ENCODE peak calls at places on chromosomes 16 and 17, in five cellular contexts. B is stomach, U is hepatocyte, T is ovary, Z is fibroblast of lung. W is an unnamed sample. For H3K4me1, the result is how much of the 10 kb centered on the place peaks cover.

GRCh38 chr17:73791121-73791520 is 146.9 kb upstream of the SDK2 start:
- DNase-seq in U (no peak), Z (no peak), T (no peak), B (no peak), W (no peak)

GRCh38 chr16:51313204-51313603 is 162.1 kb upstream of the SALL1 start:
- DNase-seq in Z (no peak), B (no peak), T (no peak), U (no peak), W (no peak)

GRCh38 chr17:66437466-66438026 is 135.1 kb downstream of the PRKCA start:
- DNase-seq in U (no peak), Z (no peak), B (no peak), T (no peak), W (no peak)

GRCh38 chr17:28371245-28372202 is at the start of gene SARM1:
- DNase-seq in T (peak), U (peak), Z (peak), B (peak), W (peak)

GRCh38 chr17:61877837-61878236 is 14.5 kb upstream of the BRIP1 start:
- DNase-seq in B (no peak), T (no peak), U (no peak), Z (no peak), W (no peak)

GRCh38 chr16:55021595-55022475 is 91.2 kb downstream of the IRX5 start:
- DNase-seq in U (peak), T (no peak), B (no peak), Z (peak), W (no peak)

GRCh38 chr17:13306310-13306962 is 288.6 kb upstream of the ELAC2 start:
- DNase-seq in T (no peak), Z (peak), U (peak), B (no peak), W (no peak)

GRCh38 chr16:4494746-4495490 is 18.7 kb downstream of the HMOX2 start:
- DNase-seq in Z (peak), U (no peak), B (no peak), T (no peak), W (no peak)

GRCh38 chr17:5931611-5932010 is 138.6 kb upstream of the WSCD1 start:
- DNase-seq in U (peak), B (no peak), T (no peak), Z (peak), W (no peak)

GRCh38 chr17:290121-290521 is 62.5 kb downstream of the RPH3AL start:
- DNase-seq in T (peak), B (no peak), Z (no peak), U (no peak), W (peak)

GRCh38 chr16:50196736-50197135 is 43.6 kb downstream of the TENT4B start:
- DNase-seq in Z (peak), U (no peak), B (no peak), T (no peak), W (no peak)

GRCh38 chr17:47763913-47764582 is 31.0 kb downstream of the TBX21 start:
- DNase-seq in T (no peak), Z (no peak), B (no peak), U (no peak), W (no peak)

GRCh38 chr17:82202981-82203380 is 9.7 kb downstream of the CCDC57 start:
- DNase-seq in B (no peak), T (no peak), U (no peak), Z (no peak), W (no peak)

GRCh38 chr16:81275064-81275532 is 36.6 kb downstream of the BCO1 start:
- DNase-seq in B (peak), U (peak), Z (no peak), T (no peak), W (no peak)

GRCh38 chr16:9966569-9967157 is 215.6 kb downstream of the GRIN2A start:
- DNase-seq in B (no peak), Z (peak), U (no peak), T (no peak), W (no peak)

GRCh38 chr17:61196302-61196704 is 203.3 kb upstream of the TBX2 start:
- DNase-seq in B (no peak), U (no peak), T (no peak), Z (no peak), W (no peak)

GRCh38 chr16:30998852-30999761 is 11.3 kb downstream of the STX1B start:
- DNase-seq in B (no peak), Z (peak), U (no peak), T (no peak), W (no peak)

GRCh38 chr16:55811811-55812210 is 21.1 kb downstream of the CES1 start:
- DNase-seq in Z (no peak), U (no peak), B (no peak), T (no peak), W (no peak)

GRCh38 chr16:69309316-69309715 is 1.8 kb upstream of the VPS4A start:
- DNase-seq in U (no peak), Z (peak), B (no peak), T (no peak), W (peak)

GRCh38 chr17:48308591-48308990 is 121.4 kb downstream of the SKAP1 start:
- DNase-seq in B (no peak), T (no peak), Z (no peak), U (no peak), W (no peak)

GRCh38 chr16:19168173-19169080 is at the start of gene SYT17:
- DNase-seq in B (peak), Z (no peak), U (peak), T (no peak), W (peak)

GRCh38 chr16:86671486-86672214 is 93.3 kb downstream of the FOXL1 start:
- DNase-seq in T (no peak), B (no peak), U (peak), Z (peak), W (no peak)

GRCh38 chr17:56793947-56794346 is 39.8 kb downstream of the C17orf67 start:
- DNase-seq in Z (no peak), U (no peak), B (no peak), T (no peak), W (no peak)

GRCh38 chr17:60526726-60527125 is 684 bp upstream of the APPBP2 start:
- DNase-seq in T (no peak), U (no peak), B (no peak), Z (peak), W (no peak)

GRCh38 chr17:56785396-56785795 is 48.3 kb downstream of the C17orf67 start:
- DNase-seq in B (no peak), U (no peak), Z (peak), T (no peak), W (no peak)

GRCh38 chr17:75695141-75695829 is 26.0 kb upstream of the ITGB4 start:
- DNase-seq in Z (peak), B (no peak), T (no peak), U (no peak), W (no peak)

GRCh38 chr17:81097943-81098308 is 63.0 kb downstream of the BAIAP2 start:
- DNase-seq in T (no peak), Z (peak), U (peak), B (no peak), W (no peak)

GRCh38 chr16:28157768-28158535 is 53.8 kb downstream of the XPO6 start:
- DNase-seq in Z (no peak), T (no peak), U (no peak), B (no peak), W (no peak)

GRCh38 chr17:82895087-82895486 is 55.3 kb upstream of the ZNF750 start:
- DNase-seq in Z (no peak), U (no peak), B (no peak), T (no peak), W (peak)

GRCh38 chr17:61122356-61122913 is 277.2 kb upstream of the TBX2 start:
- DNase-seq in T (no peak), B (no peak), U (no peak), Z (no peak), W (no peak)

GRCh38 chr17:40035162-40035559 is 19.0 kb downstream of the MED24 start:
- DNase-seq in Z (peak), U (peak), B (no peak), T (no peak), W (no peak)

GRCh38 chr16:9241177-9241576 is 149.7 kb downstream of the HAPSTR1 start:
- DNase-seq in U (no peak), T (no peak), Z (no peak), B (no peak), W (no peak)

GRCh38 chr16:25419123-25419522 is 161.5 kb upstream of the ZKSCAN2 start:
- DNase-seq in B (no peak), T (no peak), Z (no peak), U (no peak), W (no peak)

GRCh38 chr17:75191584-75191983 is 8.8 kb upstream of the SUMO2 start:
- DNase-seq in U (peak), T (no peak), Z (peak), B (no peak), W (no peak)

DNA sequence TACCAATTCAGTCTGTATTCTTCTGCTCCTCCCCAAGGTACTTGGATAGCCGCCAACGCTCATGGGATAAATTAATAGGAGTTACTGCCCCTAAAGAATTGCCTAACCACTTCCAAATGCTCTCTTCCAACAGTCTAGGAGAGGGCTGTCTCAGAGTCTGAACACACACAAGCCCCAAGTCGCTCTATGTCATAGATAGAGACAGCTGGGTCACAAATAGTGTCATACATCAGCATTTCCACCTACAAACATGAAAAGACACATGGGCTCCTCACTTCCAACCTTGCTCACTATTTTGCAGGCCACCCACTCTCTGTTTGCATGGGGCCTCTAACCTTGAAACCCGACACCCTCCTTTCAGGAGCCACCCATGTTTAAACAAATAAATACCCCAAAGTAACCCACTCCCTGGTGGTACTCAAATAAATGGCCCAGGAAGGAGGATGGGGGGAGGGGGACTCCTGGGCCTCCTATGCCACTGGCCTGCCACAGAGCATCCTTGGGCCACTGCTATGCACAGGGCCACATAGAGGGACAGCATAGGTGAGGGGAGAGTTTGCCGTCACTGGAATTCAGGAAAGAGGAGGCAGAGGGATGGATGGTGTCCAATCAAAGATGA is 265.9 kb downstream of the SOX9 start:
- DNase-seq in Z (no peak), T (no peak), B (no peak), U (no peak), W (no peak)
- H3K4me1 ChIP-seq in Z (under half), T (under half), B (under half), U (under half), W (under half)

GRCh38 chr17:9127340-9127739 is 106.0 kb downstream of the NTN1 start:
- DNase-seq in B (no peak), U (no peak), Z (no peak), T (no peak), W (no peak)

GRCh38 chr17:9132291-9132690 is 111.0 kb downstream of the NTN1 start:
- DNase-seq in B (no peak), T (no peak), Z (no peak), U (no peak), W (no peak)

GRCh38 chr17:9138161-9138717 is 116.9 kb downstream of the NTN1 start:
- DNase-seq in U (no peak), Z (no peak), T (no peak), B (no peak), W (no peak)

DNA sequence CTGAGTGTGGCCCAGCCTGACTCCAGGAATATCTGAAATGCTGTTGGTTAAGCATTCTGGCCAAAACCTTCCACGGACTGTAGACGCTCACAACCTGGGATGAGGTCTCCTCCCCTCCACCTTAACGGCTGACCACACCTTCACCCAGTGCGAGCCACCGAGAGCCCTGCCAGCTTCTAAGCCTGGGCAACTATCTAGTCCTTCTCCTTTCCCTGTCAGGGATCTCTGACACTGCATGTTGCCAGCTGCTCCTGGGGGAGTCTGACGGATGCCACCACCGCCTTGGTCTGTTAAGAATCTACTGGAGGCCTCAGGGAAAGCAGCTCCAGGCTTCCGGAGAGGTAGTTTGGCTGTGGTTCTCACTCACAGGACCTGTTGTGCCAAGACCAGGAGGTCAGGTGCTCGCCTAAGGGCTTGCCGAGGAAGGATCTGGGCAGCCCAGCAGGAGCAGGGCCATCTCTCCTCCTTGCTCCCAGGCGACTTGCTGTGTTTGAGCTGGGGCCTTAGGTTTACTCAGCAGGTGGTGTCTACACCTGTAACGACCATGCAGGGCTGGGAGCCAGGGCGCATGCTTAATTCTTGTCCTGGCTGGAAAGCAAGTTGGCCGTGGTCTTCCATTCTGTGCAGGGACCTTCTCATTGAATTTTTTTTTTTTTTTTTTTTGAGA is 111.8 kb downstream of the NTN1 start:
- DNase-seq in B (peak), Z (no peak), U (no peak), T (no peak), W (no peak)
- H3K27ac ChIP-seq in B (no peak), Z (no peak), U (no peak), T (no peak), W (no peak)

GRCh38 chr16:87851141-87851587 is 18.1 kb downstream of the SLC7A5 start:
- DNase-seq in T (no peak), Z (peak), U (no peak), B (no peak), W (no peak)
- H3K4me1 ChIP-seq in T (under half), Z (under half), U (half or more), B (half or more), W (under half)

GRCh38 chr16:15952265-15952711 is 2.9 kb downstream of the ABCC1 start:
- DNase-seq in Z (peak), U (no peak), T (no peak), B (no peak), W (no peak)
- H3K27ac ChIP-seq in Z (no peak), U (no peak), T (no peak), B (peak), W (no peak)

DNA sequence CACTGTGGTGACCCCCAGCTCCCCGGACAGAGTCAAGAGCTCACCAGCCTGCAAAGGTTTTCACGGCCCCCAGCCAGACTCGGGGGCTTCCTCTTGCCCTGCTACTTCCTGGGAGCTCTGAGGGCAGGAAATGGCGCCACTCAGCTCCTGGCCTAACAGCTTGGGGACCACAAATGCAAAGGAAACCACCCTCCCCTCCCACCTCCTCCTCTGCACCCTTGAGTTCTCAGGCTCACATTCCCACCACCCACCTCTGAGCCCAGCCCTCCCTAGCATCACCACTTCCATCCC is 373 bp upstream of the SPN start:
- DNase-seq in U (no peak), Z (no peak), B (peak), T (no peak), W (no peak)
- H3K4me1 ChIP-seq in U (under half), Z (under half), B (under half), T (under half), W (under half)

GRCh38 chr17:49362723-49363117 is 670 bp upstream of the ZNF652 start:
- DNase-seq in B (no peak), T (no peak), U (peak), Z (peak), W (no peak)
- H3K27ac ChIP-seq in B (peak), T (no peak), U (peak), Z (peak), W (peak)

W was measured in pancreas.